ENCODE peak calls at places on chromosome 13, in six cellular contexts. Y is ovary, G is Peyer's patch, V is lower leg skin, A is adrenal gland, M is tibial nerve. H is an unnamed sample.

GRCh38 chr13:93080587-93080986 is 146.0 kb upstream of the GPC6 start:
- DNase-seq in A (no peak), Y (no peak), V (no peak), G (no peak), M (no peak), H (no peak)

GRCh38 chr13:33191425-33192221 is 93.9 kb downstream of the STARD13 start:
- DNase-seq in A (peak; percentile 67), Y (no peak), V (no peak), M (no peak), G (no peak), H (no peak)

GRCh38 chr13:84187626-84188025 is 305.4 kb upstream of the SLITRK1 start:
- DNase-seq in V (no peak), G (no peak), M (no peak), A (no peak), Y (no peak), H (no peak)

GRCh38 chr13:47845981-47846380 is 155.1 kb downstream of the SUCLA2 start:
- DNase-seq in M (no peak), V (no peak), G (no peak), Y (no peak), A (no peak), H (no peak)

GRCh38 chr13:30718661-30719520 is 16.5 kb upstream of the ALOX5AP start:
- DNase-seq in M (no peak), A (no peak), V (no peak), G (no peak), Y (no peak), H (peak; percentile 52)

GRCh38 chr13:30107536-30108136 is 199.7 kb downstream of the KATNAL1 start:
- DNase-seq in V (no peak), G (no peak), Y (no peak), A (peak; percentile 35), M (no peak), H (peak; percentile 19)

GRCh38 chr13:73803997-73804396 is 330.2 kb downstream of the KLF12 start:
- DNase-seq in V (no peak), G (no peak), Y (no peak), M (no peak), A (no peak), H (no peak)

GRCh38 chr13:40604135-40604534 is 62.3 kb downstream of the FOXO1 start:
- DNase-seq in Y (no peak), A (no peak), M (no peak), V (no peak), G (no peak), H (no peak)

GRCh38 chr13:111943229-111943795 is 123.6 kb upstream of the SOX1 start:
- DNase-seq in M (no peak), G (peak; percentile 25), Y (no peak), A (no peak), V (no peak), H (no peak)

GRCh38 chr13:32548837-32549236 is 10.2 kb upstream of the N4BP2L2 start:
- DNase-seq in V (no peak), A (no peak), Y (no peak), G (no peak), M (no peak), H (no peak)

GRCh38 chr13:19910336-19911072 is 47.1 kb upstream of the ZMYM5 start:
- DNase-seq in A (no peak), Y (no peak), G (no peak), V (no peak), M (no peak), H (peak; percentile 33)

GRCh38 chr13:24183741-24184182 is 23.2 kb downstream of the SPATA13 start:
- DNase-seq in Y (peak; percentile 64), A (peak; percentile 60), G (peak; percentile 60), V (no peak), M (no peak), H (no peak)

GRCh38 chr13:36362914-36363313 is 16.7 kb upstream of the SPART start:
- DNase-seq in A (no peak), G (no peak), Y (no peak), V (no peak), M (no peak), H (no peak)

GRCh38 chr13:111328111-111328802 is 7.8 kb downstream of the TEX29 start:
- DNase-seq in A (no peak), Y (no peak), V (no peak), M (no peak), G (peak; percentile 36), H (no peak)

GRCh38 chr13:30216111-30216510 is 91.2 kb downstream of the KATNAL1 start:
- DNase-seq in A (no peak), V (no peak), G (no peak), Y (no peak), M (no peak), H (no peak)

GRCh38 chr13:32195713-32196112 is 119.5 kb downstream of the ZAR1L start:
- DNase-seq in Y (no peak), G (no peak), A (no peak), V (no peak), M (no peak), H (no peak)

GRCh38 chr13:104900186-104900817 is 1635.2 kb downstream of the EFNB2 start:
- DNase-seq in Y (no peak), G (no peak), V (no peak), M (no peak), A (no peak), H (no peak)

GRCh38 chr13:102798653-102799543 is at the start of the genes BIVM and POGLUT2:
- DNase-seq in Y (peak; percentile 90), A (peak; percentile 94), V (peak; percentile 89), G (peak; percentile 94), M (peak; percentile 83), H (peak; percentile 100)
- TF ChIP-seq POLR2A in Y (no peak), A (peak; percentile 53), V (no peak), G (no peak), M (no peak), H (peak; percentile 55)

DNA sequence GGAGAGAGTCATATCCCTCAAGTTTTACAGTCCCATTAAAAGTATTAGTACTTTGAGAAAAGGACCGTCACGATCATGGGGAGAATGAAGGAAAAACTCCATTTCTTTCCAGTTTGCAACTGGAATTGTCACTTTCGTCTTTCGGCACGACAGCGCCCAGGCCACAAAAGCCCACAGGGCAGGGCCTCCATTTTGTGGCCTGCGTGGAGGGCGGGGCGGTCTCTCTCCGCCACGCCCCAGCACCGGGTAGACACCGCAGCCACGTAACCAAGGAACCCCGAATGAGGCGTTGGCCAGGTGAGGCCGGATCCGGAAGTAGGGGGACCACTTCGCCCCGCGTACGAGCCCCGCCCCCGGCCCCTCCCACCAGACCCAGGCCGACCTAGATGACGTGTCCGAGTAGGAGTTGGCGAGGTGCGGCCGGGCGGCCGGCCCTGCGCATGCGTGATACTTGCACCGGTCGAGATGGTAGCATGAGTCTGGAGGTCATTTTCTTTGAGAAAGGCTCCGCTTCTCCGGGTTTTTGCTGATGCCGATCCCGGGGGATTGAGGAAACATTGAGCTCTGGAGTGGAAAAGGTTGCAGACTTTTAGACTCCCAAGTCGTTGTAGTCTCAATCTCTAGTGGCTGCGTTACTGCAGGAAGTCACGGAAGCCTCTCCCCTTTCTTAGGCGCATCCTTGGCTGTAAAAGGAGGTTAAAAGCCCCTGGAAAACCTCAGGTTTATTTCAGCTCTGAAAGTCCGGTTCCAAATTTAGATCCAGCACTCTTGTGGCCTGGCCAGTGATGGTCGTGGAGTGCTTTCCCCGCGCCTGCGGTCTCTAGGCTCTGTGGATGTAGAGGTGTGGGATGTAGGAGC is 2.7 kb upstream of the TM9SF2 start:
- DNase-seq in A (peak; percentile 98), V (peak; percentile 97), G (peak; percentile 99), M (peak; percentile 87), Y (peak; percentile 97), H (peak; percentile 98)
- TF ChIP-seq POLR2A in A (peak; percentile 62), V (no peak), G (peak; percentile 84), M (peak; percentile 45), Y (peak; percentile 45), H (peak; percentile 49)

GRCh38 chr13:60265566-60265965 is 101.8 kb upstream of the DIAPH3 start:
- DNase-seq in V (no peak), G (no peak), Y (no peak), M (no peak), A (no peak), H (no peak)

GRCh38 chr13:60268203-60268555 is 104.5 kb upstream of the DIAPH3 start:
- DNase-seq in M (no peak), A (no peak), Y (no peak), G (no peak), V (no peak), H (no peak)

GRCh38 chr13:60261432-60262351 is 98.0 kb upstream of the DIAPH3 start:
- DNase-seq in Y (no peak), V (no peak), M (no peak), A (no peak), G (no peak), H (no peak)

GRCh38 chr13:60267498-60268202 is 103.9 kb upstream of the DIAPH3 start:
- DNase-seq in M (no peak), A (peak; percentile 17), G (peak; percentile 51), V (no peak), Y (no peak), H (no peak)
- TF ChIP-seq POLR2A in M (no peak), A (no peak), G (no peak), V (no peak), Y (no peak), H (no peak)

DNA sequence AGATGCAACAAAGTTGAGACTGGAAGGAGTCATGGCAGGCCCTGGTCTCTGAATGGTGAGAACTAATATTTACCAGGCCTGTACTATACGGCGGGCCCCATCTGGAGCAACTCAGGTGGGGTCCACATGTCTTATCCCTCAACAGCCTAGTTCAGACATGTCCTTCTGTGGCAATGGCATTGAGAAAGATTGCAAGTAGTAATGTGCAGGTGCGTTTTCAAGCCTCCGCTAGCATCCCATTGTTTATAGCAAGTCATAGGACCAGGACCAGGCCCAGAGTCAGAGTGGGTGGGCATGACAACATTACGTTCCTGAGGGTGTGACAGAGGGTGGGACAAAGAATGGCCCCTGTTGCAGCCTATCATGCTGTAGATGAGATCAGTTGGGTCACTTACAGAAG is 541.1 kb downstream of the EFNB2 start:
- DNase-seq in M (no peak), V (no peak), G (no peak), A (no peak), Y (no peak), H (no peak)
- TF ChIP-seq POLR2A in M (no peak), V (no peak), G (no peak), A (no peak), Y (no peak), H (no peak)

DNA sequence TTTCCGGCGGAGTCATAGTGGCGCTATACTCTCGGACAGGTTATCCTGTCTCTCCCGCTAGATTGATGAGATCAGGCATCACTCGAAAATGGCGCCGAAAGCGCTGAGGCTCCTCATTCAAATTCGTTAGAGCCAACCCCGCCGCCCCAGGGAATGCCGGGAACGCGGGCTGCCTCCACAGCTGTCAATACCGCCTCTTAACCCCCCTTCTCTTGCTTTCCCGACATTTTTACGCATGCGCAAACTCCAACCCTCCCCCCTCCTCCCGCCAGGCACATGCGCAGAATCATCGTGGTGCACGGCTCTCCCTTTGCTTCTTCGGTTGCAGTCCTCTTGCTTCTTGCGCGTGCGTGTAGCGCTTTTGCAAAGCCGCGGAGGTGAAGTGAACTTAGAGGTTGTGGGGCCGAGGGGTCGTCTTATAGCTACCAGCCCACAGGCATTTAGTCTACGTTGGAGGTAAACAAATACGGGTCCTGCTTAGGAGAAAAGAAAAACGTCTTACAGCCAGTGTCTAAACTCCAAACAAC is 66.7 kb downstream of the KCNRG start:
- DNase-seq in V (peak; percentile 98), G (peak; percentile 99), A (peak; percentile 98), M (peak; percentile 96), Y (peak; percentile 96), H (peak; percentile 42)
- TF ChIP-seq POLR2A in V (no peak), G (peak; percentile 54), A (peak; percentile 86), M (peak; percentile 73), Y (no peak), H (peak; percentile 34)

GRCh38 chr13:46679369-46680180 is 117.4 kb downstream of the ESD start:
- DNase-seq in Y (peak; percentile 41), M (no peak), A (no peak), G (peak; percentile 62), V (no peak), H (no peak)
- TF ChIP-seq POLR2A in Y (no peak), M (peak; percentile 24), A (no peak), G (no peak), V (no peak), H (no peak)

GRCh38 chr13:98484289-98485219 is 92.4 kb downstream of the STK24 start:
- DNase-seq in A (peak; percentile 94), Y (peak; percentile 64), V (peak; percentile 91), G (peak; percentile 92), M (no peak), H (peak; percentile 99)
- TF ChIP-seq POLR2A in A (peak; percentile 60), Y (no peak), V (no peak), G (peak; percentile 68), M (no peak), H (peak; percentile 25)

H was measured in H54.